ENCODE peak calls at places on chromosomes 5 and 9, in nine cellular contexts. F is choroid plexus epithelial cell, P is HL-60, C is psoas muscle, X is fibroblast of the aortic adventitia, M is stomach, A is AG10803, T is kidney, H is brain microvascular endothelial cell. G is an unnamed sample.

GRCh38 chr5:7745882-7746735 is 104.8 kb downstream of the CFAP90 start:
- DNase-seq in F (peak), P (peak), C (peak), X (peak), M (peak), A (peak), T (no peak), H (peak), G (peak)

GRCh38 chr9:97468658-97469448 is 32.6 kb upstream of the TMOD1 start:
- DNase-seq in F (peak), P (peak), C (peak), X (peak), M (peak), A (peak), T (peak), H (peak), G (peak)

GRCh38 chr9:110659891-110660541 is 8.6 kb upstream of the MUSK start:
- DNase-seq in F (peak), P (no peak), C (no peak), X (peak), M (no peak), A (peak), T (no peak), H (no peak), G (no peak)

GRCh38 chr5:37738057-37738691 is 101.7 kb downstream of the GDNF start:
- DNase-seq in F (peak), P (peak), C (no peak), X (peak), M (no peak), A (peak), T (no peak), H (peak), G (peak)

GRCh38 chr9:77386187-77386586 is 208.9 kb downstream of the VPS13A start:
- DNase-seq in F (peak), P (no peak), C (no peak), X (peak), M (no peak), A (peak), T (no peak), H (no peak), G (peak)

GRCh38 chr9:135963938-135964337 is 2.8 kb upstream of the UBAC1 start:
- DNase-seq in F (no peak), P (no peak), C (no peak), X (no peak), M (no peak), A (no peak), T (no peak), H (no peak), G (no peak)

GRCh38 chr5:41176952-41177351 is 36.4 kb downstream of the C6 start:
- DNase-seq in F (peak), P (no peak), C (no peak), X (peak), M (no peak), A (peak), T (no peak), H (no peak), G (no peak)

GRCh38 chr5:34709861-34710673 is 53.9 kb downstream of the RAI14 start:
- DNase-seq in F (peak), P (no peak), C (no peak), X (peak), M (no peak), A (peak), T (no peak), H (peak), G (peak)

GRCh38 chr9:122376791-122377190 is 6.0 kb downstream of the PTGS1 start:
- DNase-seq in F (no peak), P (no peak), C (no peak), X (no peak), M (peak), A (no peak), T (no peak), H (no peak), G (no peak)

GRCh38 chr9:122346478-122347347 is 24.1 kb upstream of the PTGS1 start:
- DNase-seq in F (peak), P (no peak), C (peak), X (no peak), M (peak), A (no peak), T (peak), H (no peak), G (peak)

GRCh38 chr5:112646139-112646941 is 91.3 kb upstream of the APC start:
- DNase-seq in F (no peak), P (peak), C (no peak), X (no peak), M (no peak), A (no peak), T (no peak), H (no peak), G (no peak)

GRCh38 chr9:613771-614347 is 227.6 kb upstream of the DMRT1 start:
- DNase-seq in F (peak), P (peak), C (peak), X (peak), M (peak), A (peak), T (peak), H (peak), G (peak)

GRCh38 chr5:133048993-133049725 is 2.7 kb upstream of the HSPA4 start:
- DNase-seq in F (peak), P (no peak), C (no peak), X (peak), M (no peak), A (peak), T (no peak), H (no peak), G (no peak)

GRCh38 chr5:6083311-6083941 is 294.9 kb downstream of the MED10 start:
- DNase-seq in F (no peak), P (no peak), C (no peak), X (no peak), M (no peak), A (no peak), T (no peak), H (no peak), G (no peak)

GRCh38 chr5:59758566-59758965 is 135.0 kb downstream of the PDE4D start:
- DNase-seq in F (no peak), P (no peak), C (no peak), X (no peak), M (no peak), A (no peak), T (no peak), H (no peak), G (no peak)

GRCh38 chr9:36772449-36773370 is 200.0 kb downstream of the MELK start:
- DNase-seq in F (peak), P (no peak), C (no peak), X (peak), M (no peak), A (peak), T (no peak), H (peak), G (peak)

GRCh38 chr9:34513567-34514214 is 9.1 kb downstream of the ENHO start:
- DNase-seq in F (peak), P (no peak), C (no peak), X (peak), M (peak), A (no peak), T (no peak), H (no peak), G (no peak)

GRCh38 chr5:139019880-139020279 is 144.7 kb upstream of the LRRTM2 start:
- DNase-seq in F (peak), P (no peak), C (no peak), X (peak), M (no peak), A (no peak), T (no peak), H (peak), G (peak)

GRCh38 chr9:132943677-132944293 is 631 bp downstream of the TSC1 start:
- DNase-seq in F (peak), P (peak), C (peak), X (peak), M (no peak), A (no peak), T (no peak), H (no peak), G (no peak)

GRCh38 chr5:178363501-178364325 is 131.1 kb upstream of the PHYKPL start:
- DNase-seq in F (no peak), P (peak), C (no peak), X (no peak), M (no peak), A (no peak), T (peak), H (no peak), G (no peak)

GRCh38 chr9:110048976-110049698 is 158.8 kb downstream of the C9orf152 start:
- DNase-seq in F (peak), P (no peak), C (peak), X (peak), M (no peak), A (no peak), T (peak), H (no peak), G (peak)

GRCh38 chr5:14123974-14124482 is 19.1 kb upstream of the TRIO start:
- DNase-seq in F (no peak), P (no peak), C (no peak), X (no peak), M (no peak), A (no peak), T (no peak), H (no peak), G (no peak)

GRCh38 chr5:4941957-4942830 is 197.9 kb upstream of the ADAMTS16 start:
- DNase-seq in F (no peak), P (no peak), C (no peak), X (no peak), M (no peak), A (no peak), T (no peak), H (no peak), G (no peak)

GRCh38 chr5:37037840-37038239 is 161.3 kb downstream of the NIPBL start:
- DNase-seq in F (no peak), P (peak), C (no peak), X (no peak), M (no peak), A (no peak), T (no peak), H (no peak), G (no peak)

GRCh38 chr9:137318565-137318964 is 16.5 kb upstream of the NRARP start:
- DNase-seq in F (no peak), P (no peak), C (no peak), X (no peak), M (no peak), A (no peak), T (no peak), H (no peak), G (no peak)

GRCh38 chr9:79129865-79130480 is 441.8 kb upstream of the TLE4 start:
- DNase-seq in F (peak), P (peak), C (peak), X (peak), M (peak), A (peak), T (no peak), H (peak), G (peak)

GRCh38 chr5:61401726-61402125 is 69.7 kb downstream of the ZSWIM6 start:
- DNase-seq in F (peak), P (no peak), C (no peak), X (peak), M (no peak), A (peak), T (no peak), H (peak), G (peak)

GRCh38 chr5:56099346-56099745 is 104.6 kb upstream of the IL6ST start:
- DNase-seq in F (peak), P (no peak), C (no peak), X (peak), M (no peak), A (peak), T (no peak), H (peak), G (peak)

GRCh38 chr9:70924905-70925547 is 196.4 kb downstream of the TRPM3 start:
- DNase-seq in F (peak), P (peak), C (no peak), X (peak), M (peak), A (peak), T (no peak), H (peak), G (peak)

GRCh38 chr5:74281191-74281590 is 359.3 kb downstream of the ENC1 start:
- DNase-seq in F (no peak), P (no peak), C (no peak), X (no peak), M (no peak), A (no peak), T (no peak), H (no peak), G (no peak)

GRCh38 chr5:140882591-140882899 is 621 bp downstream of the PCDHA13 start:
- DNase-seq in F (no peak), P (no peak), C (no peak), X (no peak), M (no peak), A (no peak), T (no peak), H (no peak), G (no peak)

GRCh38 chr5:167050568-167051214 is 1240.8 kb upstream of the WWC1 start:
- DNase-seq in F (peak), P (peak), C (no peak), X (peak), M (no peak), A (no peak), T (no peak), H (peak), G (no peak)

GRCh38 chr9:127930298-127931091 is at the start of gene PIP5KL1:
- DNase-seq in F (peak), P (peak), C (peak), X (peak), M (peak), A (peak), T (peak), H (peak), G (peak)

DNA sequence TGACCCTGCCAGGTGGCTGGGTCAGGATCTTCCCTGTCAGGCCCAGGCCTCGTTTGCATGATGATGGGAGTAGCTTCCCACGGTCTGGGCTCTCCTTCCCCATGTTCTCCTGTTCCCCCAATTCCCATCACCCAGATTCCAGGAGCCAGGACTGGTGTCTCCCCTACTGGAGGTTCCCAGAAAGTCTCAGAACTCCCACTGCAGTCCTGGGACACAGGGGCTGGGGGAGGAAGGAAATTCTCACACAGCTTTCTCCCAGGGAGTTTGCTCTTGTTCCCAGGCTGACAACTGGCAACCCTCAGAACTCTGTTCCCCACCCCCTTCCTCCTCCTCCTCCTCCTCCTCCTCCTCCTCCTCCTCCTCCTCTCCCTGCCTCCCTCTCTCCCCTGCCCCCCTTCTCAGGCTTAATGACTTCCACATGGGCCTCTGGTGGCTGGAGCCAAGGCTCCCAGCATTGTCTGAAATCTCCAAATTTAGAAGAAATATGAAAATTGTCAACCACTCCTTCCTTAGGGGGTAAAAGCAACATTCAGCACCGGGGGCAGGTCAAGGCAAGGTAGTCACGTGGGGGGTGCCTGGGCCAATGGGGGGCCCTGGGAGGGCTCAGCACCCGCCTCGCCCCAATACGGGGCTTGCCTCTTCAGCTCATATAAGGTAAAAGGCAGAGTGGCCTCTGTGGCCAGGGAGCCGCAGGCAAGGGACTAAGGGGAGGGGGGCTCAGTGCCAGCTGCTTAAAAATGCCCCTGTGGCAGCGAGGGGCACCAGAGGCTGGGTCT is 27.3 kb upstream of the IL17B start:
- DNase-seq in F (peak), P (no peak), C (no peak), X (peak), M (no peak), A (peak), T (peak), H (peak), G (peak)
- H3K4me3 ChIP-seq in F (peak), P (no peak), C (peak), X (peak), M (peak), A (peak), T (peak), H (peak), G (peak)

GRCh38 chr5:150653145-150653761 is 7.8 kb upstream of the MYOZ3 start:
- DNase-seq in F (peak), P (no peak), C (no peak), X (peak), M (no peak), A (peak), T (peak), H (no peak), G (peak)
- TF ChIP-seq CTCF in F (peak), P (no peak), C (peak), X (peak), M (no peak), A (peak), T (peak), H (peak), G (peak)

GRCh38 chr5:122984425-122984824 is 52.1 kb downstream of the PPIC start:
- DNase-seq in F (no peak), P (no peak), C (no peak), X (no peak), M (no peak), A (no peak), T (no peak), H (no peak), G (no peak)
- H3K4me3 ChIP-seq in F (no peak), P (no peak), C (no peak), X (no peak), M (no peak), A (no peak), T (no peak), H (no peak), G (no peak)

GRCh38 chr5:32346869-32347268 is 34.1 kb upstream of the MTMR12 start:
- DNase-seq in F (no peak), P (no peak), C (no peak), X (no peak), M (no peak), A (no peak), T (no peak), H (no peak), G (no peak)

GRCh38 chr5:32339198-32339597 is 26.5 kb upstream of the MTMR12 start:
- DNase-seq in F (peak), P (no peak), C (no peak), X (peak), M (no peak), A (no peak), T (no peak), H (no peak), G (peak)

GRCh38 chr5:32343058-32343672 is 30.4 kb upstream of the MTMR12 start:
- DNase-seq in F (no peak), P (no peak), C (no peak), X (peak), M (no peak), A (no peak), T (no peak), H (no peak), G (no peak)

GRCh38 chr5:32339878-32340277 is 27.1 kb upstream of the MTMR12 start:
- DNase-seq in F (no peak), P (no peak), C (no peak), X (no peak), M (no peak), A (no peak), T (no peak), H (no peak), G (no peak)

DNA sequence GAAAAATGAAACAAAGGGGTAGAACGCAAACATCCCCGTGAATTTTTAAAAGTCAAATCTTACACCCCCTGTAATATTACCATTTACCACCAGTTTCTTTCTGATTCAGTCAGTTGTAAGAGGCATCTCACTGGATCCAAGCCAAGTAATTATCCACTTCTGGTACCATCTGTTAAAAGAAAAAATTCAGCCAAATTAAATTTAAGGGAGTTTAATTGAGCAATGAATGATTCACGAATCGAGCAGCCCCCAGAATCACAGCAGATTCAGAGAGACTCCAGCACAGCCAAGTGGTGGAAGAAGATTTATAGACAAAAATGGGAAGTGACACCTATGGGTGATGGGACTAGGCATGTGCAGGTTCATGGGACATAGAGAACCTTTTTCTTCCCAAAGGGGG is 29.9 kb upstream of the MTMR12 start:
- DNase-seq in F (no peak), P (no peak), C (no peak), X (no peak), M (no peak), A (no peak), T (no peak), H (no peak), G (no peak)
- TF ChIP-seq CTCF in F (no peak), P (no peak), C (no peak), X (no peak), M (no peak), A (no peak), T (no peak), H (no peak), G (no peak)

GRCh38 chr5:172892713-172893112 is 58.7 kb downstream of the ERGIC1 start:
- DNase-seq in F (peak), P (no peak), C (peak), X (no peak), M (peak), A (no peak), T (no peak), H (no peak), G (no peak)
- H3K4me3 ChIP-seq in F (no peak), P (no peak), C (no peak), X (no peak), M (no peak), A (no peak), T (no peak), H (no peak), G (no peak)

GRCh38 chr5:135251099-135251498 is 147.9 kb downstream of the MACROH2A1 start:
- DNase-seq in F (no peak), P (no peak), C (no peak), X (no peak), M (no peak), A (no peak), T (no peak), H (no peak), G (no peak)

GRCh38 chr5:135249658-135250057 is 149.4 kb downstream of the MACROH2A1 start:
- DNase-seq in F (no peak), P (no peak), C (no peak), X (peak), M (peak), A (no peak), T (no peak), H (peak), G (no peak)

GRCh38 chr5:135246923-135247795 is 151.9 kb downstream of the MACROH2A1 start:
- DNase-seq in F (peak), P (no peak), C (no peak), X (peak), M (peak), A (peak), T (peak), H (peak), G (peak)

GRCh38 chr5:135246605-135246922 is 152.5 kb downstream of the MACROH2A1 start:
- DNase-seq in F (no peak), P (no peak), C (no peak), X (no peak), M (no peak), A (no peak), T (peak), H (no peak), G (no peak)

DNA sequence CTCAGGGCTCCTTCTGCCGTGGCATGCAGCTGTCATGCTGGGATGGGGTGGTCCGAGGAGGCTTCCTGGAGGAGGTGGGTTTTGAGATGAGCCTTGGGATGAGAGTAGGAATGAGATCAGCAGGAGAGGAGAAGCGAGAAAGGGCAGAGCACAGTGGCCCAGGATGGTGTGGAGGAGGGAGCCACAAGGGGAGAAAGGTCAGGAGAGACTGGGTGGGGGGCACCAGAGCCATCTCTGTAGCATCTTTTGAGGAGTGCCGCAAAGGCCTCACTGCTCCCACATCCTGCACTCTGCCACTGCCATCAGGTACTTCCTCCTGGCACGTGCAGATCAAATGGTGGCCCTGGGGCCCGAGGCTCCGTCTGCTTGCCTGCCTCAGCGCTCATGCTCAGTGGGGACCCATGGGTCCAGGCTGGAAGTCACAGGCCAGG is 150.2 kb downstream of the MACROH2A1 start:
- DNase-seq in F (no peak), P (no peak), C (no peak), X (no peak), M (peak), A (no peak), T (no peak), H (no peak), G (no peak)
- TF ChIP-seq CTCF in F (no peak), P (no peak), C (no peak), X (no peak), M (no peak), A (no peak), T (no peak), H (no peak), G (no peak)

GRCh38 chr9:130766031-130766903 is 68.8 kb upstream of the ABL1 start:
- DNase-seq in F (no peak), P (peak), C (peak), X (no peak), M (no peak), A (peak), T (no peak), H (no peak), G (no peak)
- H3K4me3 ChIP-seq in F (no peak), P (no peak), C (no peak), X (no peak), M (no peak), A (no peak), T (no peak), H (no peak), G (no peak)

GRCh38 chr5:135545115-135545514 is 9.4 kb upstream of the NEUROG1 start:
- DNase-seq in F (no peak), P (no peak), C (no peak), X (no peak), M (no peak), A (no peak), T (no peak), H (no peak), G (no peak)
- TF ChIP-seq CTCF in F (no peak), P (no peak), C (no peak), X (no peak), M (no peak), A (no peak), T (no peak), H (no peak), G (no peak)

G was measured in astrocyte of the spinal cord.